ENCODE peak calls at places on chromosomes 2 and 18, in four cellular contexts. One of them, this sample, is unnamed.

GRCh38 chr2:199458017-199458805 is 472 bp upstream of the SATB2 start:
- DNase-seq in H9: peak; percentile 64
- DNase-seq in IMR-90: no peak
- DNase-seq in HCT116: peak; percentile 22
- DNase-seq in this sample: peak; percentile 83

GRCh38 chr18:9613550-9614400 is 584 bp downstream of the PPP4R1 start:
- DNase-seq in H9: peak; percentile 64
- DNase-seq in IMR-90: peak; percentile 27
- DNase-seq in HCT116: no peak
- DNase-seq in this sample: peak; percentile 68

GRCh38 chr2:46066116-46066515 is 231.1 kb upstream of the EPAS1 start:
- DNase-seq in H9: no peak
- DNase-seq in IMR-90: no peak
- DNase-seq in HCT116: no peak
- DNase-seq in this sample: no peak

GRCh38 chr2:217951091-217951490 is 51.7 kb downstream of the TNS1 start:
- DNase-seq in H9: no peak
- DNase-seq in IMR-90: no peak
- DNase-seq in HCT116: no peak
- DNase-seq in this sample: no peak

GRCh38 chr2:95264626-95265025 is 9.6 kb upstream of the PROM2 start:
- DNase-seq in H9: no peak
- DNase-seq in IMR-90: no peak
- DNase-seq in HCT116: no peak
- DNase-seq in this sample: no peak

GRCh38 chr18:23458830-23459529 is 5.9 kb downstream of the RIOK3 start:
- DNase-seq in H9: no peak
- DNase-seq in IMR-90: no peak
- DNase-seq in HCT116: no peak
- DNase-seq in this sample: no peak

GRCh38 chr18:74796928-74797576 is 199.4 kb downstream of the ZNF407 start:
- DNase-seq in H9: no peak
- DNase-seq in IMR-90: peak; percentile 79
- DNase-seq in HCT116: peak; percentile 8
- DNase-seq in this sample: peak; percentile 18

GRCh38 chr2:8535821-8536685 is 145.8 kb upstream of the ID2 start:
- DNase-seq in H9: no peak
- DNase-seq in IMR-90: no peak
- DNase-seq in HCT116: no peak
- DNase-seq in this sample: peak; percentile 60

GRCh38 chr2:150204449-150204848 is 283.0 kb downstream of the RND3 start:
- DNase-seq in H9: no peak
- DNase-seq in IMR-90: peak; percentile 98
- DNase-seq in HCT116: no peak
- DNase-seq in this sample: no peak

GRCh38 chr2:86809481-86810121 is 18.9 kb upstream of the CD8A start:
- DNase-seq in H9: peak; percentile 36
- DNase-seq in IMR-90: no peak
- DNase-seq in HCT116: no peak
- DNase-seq in this sample: no peak

GRCh38 chr2:40746150-40746549 is 294.3 kb upstream of the SLC8A1 start:
- DNase-seq in H9: no peak
- DNase-seq in IMR-90: no peak
- DNase-seq in HCT116: no peak
- DNase-seq in this sample: peak; percentile 27

GRCh38 chr2:169776483-169776802 is 22.2 kb upstream of the SSB start:
- DNase-seq in H9: no peak
- DNase-seq in IMR-90: peak; percentile 21
- DNase-seq in HCT116: no peak
- DNase-seq in this sample: no peak

GRCh38 chr2:240836781-240837467 is 16.9 kb upstream of the KIF1A start:
- DNase-seq in H9: no peak
- DNase-seq in IMR-90: peak; percentile 66
- DNase-seq in HCT116: no peak
- DNase-seq in this sample: no peak

GRCh38 chr2:159890945-159891588 is 93.1 kb upstream of the CD302 start:
- DNase-seq in H9: no peak
- DNase-seq in IMR-90: no peak
- DNase-seq in HCT116: no peak
- DNase-seq in this sample: no peak

DNA sequence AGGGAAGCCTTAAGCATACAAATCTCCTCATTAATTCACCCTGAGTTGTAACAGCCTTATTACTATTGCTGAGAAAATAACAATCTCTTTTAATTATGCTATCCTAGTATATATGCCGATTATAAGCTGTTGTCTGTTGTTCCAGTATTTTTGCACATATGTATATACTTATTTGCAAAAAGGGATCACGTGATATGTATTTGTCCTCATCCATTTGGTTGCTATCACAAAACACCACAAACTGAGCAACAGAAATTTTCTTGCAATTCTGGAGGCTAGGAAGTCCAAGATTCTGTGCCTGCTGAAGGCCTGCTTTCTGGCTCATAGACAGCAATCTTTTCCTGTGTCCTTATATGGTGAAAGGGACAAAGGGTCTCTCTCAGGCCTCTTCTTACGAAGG is 186.5 kb downstream of the LPIN1 start:
- DNase-seq in H9: no peak
- DNase-seq in IMR-90: no peak
- DNase-seq in HCT116: no peak
- DNase-seq in this sample: no peak
- H3K4me1 ChIP-seq in H9: no peaks in the 10 kb centered on the region
- H3K4me1 ChIP-seq in IMR-90: no peaks in the 10 kb centered on the region
- H3K4me1 ChIP-seq in HCT116: no peaks in the 10 kb centered on the region
- H3K4me1 ChIP-seq in this sample: peaks cover 19% of the 10 kb centered on the region

DNA sequence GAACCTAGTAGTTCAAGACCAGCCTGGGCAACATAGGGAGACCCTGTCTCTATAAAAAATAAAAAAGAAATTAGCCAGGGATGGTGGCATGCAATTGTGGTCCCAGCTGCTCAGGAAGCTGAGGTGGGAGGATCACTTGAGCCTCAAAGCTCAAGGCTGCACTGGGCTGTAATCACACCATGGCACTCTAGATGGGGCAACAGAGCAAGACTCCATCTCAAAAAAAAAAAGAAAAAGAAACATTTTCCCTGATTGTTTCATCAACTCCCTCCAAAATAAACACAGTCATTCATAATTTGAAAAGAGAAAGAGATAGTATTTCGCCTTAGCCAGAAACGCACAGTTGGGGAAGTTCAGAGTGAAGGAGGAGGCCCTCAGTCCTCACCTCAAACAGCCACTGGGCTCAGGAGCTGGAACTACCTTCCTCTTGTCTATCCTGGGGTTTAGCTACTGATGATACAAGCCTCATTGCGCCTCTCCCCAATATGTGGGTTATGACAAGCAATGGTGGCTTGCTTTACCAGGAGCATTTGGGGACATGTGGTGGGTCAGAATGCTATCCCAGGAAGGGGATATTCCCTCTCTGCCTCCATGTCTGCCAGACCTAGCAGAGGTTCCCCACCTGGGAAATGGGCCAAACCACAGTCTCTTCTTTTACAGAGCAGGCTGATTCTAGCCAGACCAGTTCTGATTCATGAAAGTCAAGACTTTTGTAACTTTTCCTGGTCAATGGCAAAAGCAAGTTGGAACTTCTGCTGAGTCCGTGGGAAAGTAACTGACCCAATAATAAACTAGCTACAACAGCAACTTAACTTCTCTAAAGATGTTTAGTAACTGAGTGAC is 22.2 kb upstream of the TMEM87B start:
- DNase-seq in H9: no peak
- DNase-seq in IMR-90: peak; percentile 71
- DNase-seq in HCT116: peak; percentile 48
- DNase-seq in this sample: no peak
- TF ChIP-seq CTCF in H9: peak; percentile 24
- TF ChIP-seq CTCF in IMR-90: no peak
- TF ChIP-seq CTCF in HCT116: no peak
- TF ChIP-seq CTCF in this sample: no peak

DNA sequence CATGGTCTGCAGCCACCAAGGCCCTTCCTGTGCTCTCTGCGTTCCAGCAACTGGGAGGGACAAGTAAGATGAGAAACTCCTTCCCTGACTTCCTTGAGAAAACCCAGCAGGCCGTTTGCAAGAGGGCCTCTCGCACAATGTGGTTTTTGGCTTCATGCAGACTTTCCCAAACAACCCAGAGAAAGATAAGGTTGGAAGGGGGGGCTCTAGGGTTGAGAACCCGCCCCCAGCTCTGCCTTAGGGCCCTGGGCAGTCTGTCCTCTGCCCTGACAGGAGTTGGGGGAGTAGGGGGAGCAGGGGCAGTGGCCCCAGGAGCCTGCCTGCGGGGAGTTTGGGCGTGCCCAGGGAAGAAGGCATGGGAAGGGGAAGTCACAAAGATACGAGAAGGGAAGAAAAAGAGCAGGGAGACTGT is 99.9 kb downstream of the SMAD7 start:
- DNase-seq in H9: no peak
- DNase-seq in IMR-90: peak; percentile 54
- DNase-seq in HCT116: no peak
- DNase-seq in this sample: no peak
- H3K4me2 ChIP-seq in H9: no peak overlapping the region
- H3K4me2 ChIP-seq in IMR-90: no peak overlapping the region
- H3K4me2 ChIP-seq in HCT116: no peak overlapping the region
- H3K4me2 ChIP-seq in this sample: no peak overlapping the region

GRCh38 chr2:42944744-42945415 is 152.5 kb upstream of the HAAO start:
- DNase-seq in H9: no peak
- DNase-seq in IMR-90: peak; percentile 57
- DNase-seq in HCT116: peak; percentile 15
- DNase-seq in this sample: no peak
- H3K4me1 ChIP-seq in H9: no peaks in the 10 kb centered on the region
- H3K4me1 ChIP-seq in IMR-90: no peaks in the 10 kb centered on the region
- H3K4me1 ChIP-seq in HCT116: no peaks in the 10 kb centered on the region
- H3K4me1 ChIP-seq in this sample: peaks cover 16% of the 10 kb centered on the region

GRCh38 chr2:231691251-231691772 is 17.0 kb upstream of the PTMA start:
- DNase-seq in H9: no peak
- DNase-seq in IMR-90: no peak
- DNase-seq in HCT116: no peak
- DNase-seq in this sample: peak; percentile 43

GRCh38 chr2:231696004-231696367 is 12.3 kb upstream of the PTMA start:
- DNase-seq in H9: no peak
- DNase-seq in IMR-90: peak; percentile 39
- DNase-seq in HCT116: no peak
- DNase-seq in this sample: no peak

GRCh38 chr2:231689509-231689893 is 18.8 kb upstream of the PTMA start:
- DNase-seq in H9: no peak
- DNase-seq in IMR-90: no peak
- DNase-seq in HCT116: no peak
- DNase-seq in this sample: no peak

GRCh38 chr2:231693956-231694355 is 14.4 kb upstream of the PTMA start:
- DNase-seq in H9: no peak
- DNase-seq in IMR-90: no peak
- DNase-seq in HCT116: no peak
- DNase-seq in this sample: no peak

GRCh38 chr2:231692847-231693246 is 15.5 kb upstream of the PTMA start:
- DNase-seq in H9: no peak
- DNase-seq in IMR-90: no peak
- DNase-seq in HCT116: no peak
- DNase-seq in this sample: no peak
- TF ChIP-seq CTCF in H9: no peak
- TF ChIP-seq CTCF in IMR-90: no peak
- TF ChIP-seq CTCF in HCT116: peak; percentile 36
- TF ChIP-seq CTCF in this sample: peak; percentile 43

GRCh38 chr2:224171226-224171625 is 132.1 kb upstream of the SERPINE2 start:
- DNase-seq in H9: no peak
- DNase-seq in IMR-90: no peak
- DNase-seq in HCT116: no peak
- DNase-seq in this sample: no peak

GRCh38 chr2:224175538-224175937 is 136.5 kb upstream of the SERPINE2 start:
- DNase-seq in H9: no peak
- DNase-seq in IMR-90: no peak
- DNase-seq in HCT116: no peak
- DNase-seq in this sample: no peak

GRCh38 chr2:224175010-224175409 is 135.9 kb upstream of the SERPINE2 start:
- DNase-seq in H9: no peak
- DNase-seq in IMR-90: no peak
- DNase-seq in HCT116: no peak
- DNase-seq in this sample: no peak

GRCh38 chr2:224173210-224173609 is 134.1 kb upstream of the SERPINE2 start:
- DNase-seq in H9: no peak
- DNase-seq in IMR-90: no peak
- DNase-seq in HCT116: no peak
- DNase-seq in this sample: no peak

DNA sequence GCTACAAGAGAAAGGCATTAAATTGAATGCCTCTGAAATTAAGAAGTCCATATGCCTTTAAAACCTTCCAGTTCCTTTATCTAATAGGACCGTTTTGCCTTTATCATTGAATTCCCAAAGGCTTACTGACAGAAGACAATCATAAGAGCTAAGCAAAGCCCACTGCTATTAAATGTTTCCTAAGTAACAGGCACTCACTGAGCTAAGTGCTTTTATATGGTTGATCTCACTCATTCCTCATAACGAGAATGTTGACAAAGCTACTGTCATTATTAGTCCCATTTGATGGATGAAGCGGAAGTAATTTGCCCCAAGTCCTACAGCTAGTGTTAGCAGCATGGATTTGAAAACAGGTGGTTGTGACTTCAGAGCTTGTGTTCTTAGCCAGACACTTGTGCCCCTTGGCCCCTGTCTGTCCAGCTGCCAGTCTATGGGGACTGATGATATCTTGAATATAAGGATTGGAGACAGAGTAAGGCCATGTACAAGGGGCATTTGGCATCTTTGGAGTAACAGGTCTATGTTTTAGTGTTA is 134.9 kb upstream of the SERPINE2 start:
- DNase-seq in H9: no peak
- DNase-seq in IMR-90: no peak
- DNase-seq in HCT116: no peak
- DNase-seq in this sample: no peak
- H3K4me2 ChIP-seq in H9: no peak overlapping the region
- H3K4me2 ChIP-seq in IMR-90: no peak overlapping the region
- H3K4me2 ChIP-seq in HCT116: no peak overlapping the region
- H3K4me2 ChIP-seq in this sample: no peak overlapping the region

GRCh38 chr18:44786257-44786656 is 105.6 kb downstream of the SETBP1 start:
- DNase-seq in H9: no peak
- DNase-seq in IMR-90: no peak
- DNase-seq in HCT116: no peak
- DNase-seq in this sample: no peak
- H3K4me1 ChIP-seq in H9: no peaks in the 10 kb centered on the region
- H3K4me1 ChIP-seq in IMR-90: no peaks in the 10 kb centered on the region
- H3K4me1 ChIP-seq in HCT116: no peaks in the 10 kb centered on the region
- H3K4me1 ChIP-seq in this sample: peaks cover 9% of the 10 kb centered on the region

GRCh38 chr2:173953047-173953424 is 12.1 kb downstream of the SP3 start:
- DNase-seq in H9: no peak
- DNase-seq in IMR-90: no peak
- DNase-seq in HCT116: no peak
- DNase-seq in this sample: no peak

GRCh38 chr2:173948827-173949226 is 16.3 kb downstream of the SP3 start:
- DNase-seq in H9: no peak
- DNase-seq in IMR-90: no peak
- DNase-seq in HCT116: no peak
- DNase-seq in this sample: no peak

GRCh38 chr2:173955004-173955403 is 10.2 kb downstream of the SP3 start:
- DNase-seq in H9: no peak
- DNase-seq in IMR-90: no peak
- DNase-seq in HCT116: no peak
- DNase-seq in this sample: no peak

GRCh38 chr2:173955867-173956266 is 9.3 kb downstream of the SP3 start:
- DNase-seq in H9: no peak
- DNase-seq in IMR-90: no peak
- DNase-seq in HCT116: no peak
- DNase-seq in this sample: no peak

GRCh38 chr2:173952267-173953046 is 12.7 kb downstream of the SP3 start:
- DNase-seq in H9: no peak
- DNase-seq in IMR-90: no peak
- DNase-seq in HCT116: no peak
- DNase-seq in this sample: no peak
- TF ChIP-seq CTCF in H9: peak; percentile 37
- TF ChIP-seq CTCF in IMR-90: no peak
- TF ChIP-seq CTCF in HCT116: peak; percentile 4
- TF ChIP-seq CTCF in this sample: peak; percentile 67

This sample was measured in OCI-LY7.